ENCODE peak calls at places on chromosomes 1 and 21, in four cellular contexts. One of them, this sample, is unnamed.

GRCh38 chr1:192270398-192270797 is 46.4 kb upstream of the RGS21 start:
- DNase-seq in HL-60: no peak
- DNase-seq in IMR-90: peak
- DNase-seq in heart right ventricle: no peak
- DNase-seq in this sample: peak

GRCh38 chr21:31218830-31219608 is 125.0 kb downstream of the TIAM1 start:
- DNase-seq in HL-60: no peak
- DNase-seq in heart right ventricle: peak
- DNase-seq in IMR-90: peak
- DNase-seq in this sample: peak

GRCh38 chr1:149962039-149962647 is 25.5 kb upstream of the MTMR11 start:
- DNase-seq in heart right ventricle: peak
- DNase-seq in IMR-90: peak
- DNase-seq in HL-60: peak
- DNase-seq in this sample: peak

GRCh38 chr1:178465011-178465410 is 31.8 kb downstream of the CLEC20A start:
- DNase-seq in HL-60: no peak
- DNase-seq in heart right ventricle: no peak
- DNase-seq in IMR-90: peak
- DNase-seq in this sample: peak

GRCh38 chr1:149977345-149977744 is 33.2 kb downstream of the OTUD7B start:
- DNase-seq in HL-60: no peak
- DNase-seq in heart right ventricle: no peak
- DNase-seq in IMR-90: no peak
- DNase-seq in this sample: no peak

GRCh38 chr1:924619-925323 is 1.0 kb downstream of the SAMD11 start:
- DNase-seq in HL-60: no peak
- DNase-seq in IMR-90: peak
- DNase-seq in heart right ventricle: no peak
- DNase-seq in this sample: peak

GRCh38 chr1:40389871-40390560 is 16.5 kb downstream of the SMAP2 start:
- DNase-seq in IMR-90: peak
- DNase-seq in heart right ventricle: no peak
- DNase-seq in HL-60: no peak
- DNase-seq in this sample: no peak

GRCh38 chr1:45522324-45523104 is 830 bp upstream of the PRDX1 start:
- DNase-seq in HL-60: no peak
- DNase-seq in heart right ventricle: no peak
- DNase-seq in IMR-90: peak
- DNase-seq in this sample: peak

GRCh38 chr1:52665173-52666020 is 32.4 kb downstream of the SHISAL2A start:
- DNase-seq in HL-60: no peak
- DNase-seq in heart right ventricle: no peak
- DNase-seq in IMR-90: no peak
- DNase-seq in this sample: peak

GRCh38 chr1:87279966-87280535 is 48.6 kb upstream of the LMO4 start:
- DNase-seq in heart right ventricle: no peak
- DNase-seq in IMR-90: peak
- DNase-seq in HL-60: no peak
- DNase-seq in this sample: no peak
- TF ChIP-seq CTCF in heart right ventricle: no peak
- TF ChIP-seq CTCF in IMR-90: no peak
- TF ChIP-seq CTCF in HL-60: no peak
- TF ChIP-seq CTCF in this sample: peak

DNA sequence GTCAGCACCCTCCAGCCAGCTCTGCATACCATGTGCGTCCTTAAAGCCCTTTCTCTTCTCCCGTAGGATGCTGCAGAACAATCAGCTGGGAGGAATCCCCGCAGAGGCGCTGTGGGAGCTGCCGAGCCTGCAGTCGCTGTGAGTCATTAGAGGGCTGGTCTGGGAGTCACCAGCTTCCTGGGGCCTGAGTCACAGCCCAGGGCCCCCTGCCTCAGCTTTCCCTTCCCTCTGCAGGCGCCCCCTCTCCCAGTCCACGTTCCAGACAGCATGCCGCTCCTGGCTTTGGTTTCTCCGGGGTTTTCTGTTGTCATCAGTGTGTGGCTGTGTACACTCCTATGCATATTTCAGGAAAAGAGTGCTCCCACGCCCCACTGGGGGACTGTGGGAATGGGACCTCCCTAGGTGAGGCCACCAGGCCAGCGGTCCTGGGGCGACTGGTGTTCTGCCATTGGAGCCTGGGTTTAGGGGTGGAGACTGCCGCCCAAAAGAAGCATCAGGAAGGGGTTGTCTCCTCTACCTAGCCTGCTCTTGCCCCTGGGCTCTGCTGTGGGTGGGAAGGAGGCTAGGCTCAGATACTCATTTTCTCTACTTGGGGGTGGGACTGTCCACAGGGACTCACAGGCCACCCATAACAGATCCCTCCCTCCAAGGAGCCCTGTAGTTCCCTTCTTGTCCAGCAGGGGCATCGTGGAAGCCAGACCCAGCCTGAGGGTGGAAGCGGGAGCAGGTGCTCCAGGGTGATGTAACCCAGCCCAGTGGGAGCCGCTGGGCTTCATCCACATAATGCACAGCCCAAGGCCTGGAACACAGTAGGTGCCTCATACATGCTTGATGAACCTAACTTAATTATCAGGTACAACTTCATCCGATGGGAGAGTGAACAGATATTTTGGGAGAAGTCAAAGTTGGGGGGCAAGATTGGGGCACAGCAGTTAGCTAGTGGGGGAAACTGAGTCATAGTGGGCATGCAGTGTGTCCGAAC is 42.5 kb downstream of the LGR6 start:
- DNase-seq in IMR-90: peak
- DNase-seq in HL-60: peak
- DNase-seq in heart right ventricle: peak
- DNase-seq in this sample: peak
- H3K4me3 ChIP-seq in IMR-90: no peak
- H3K4me3 ChIP-seq in HL-60: no peak
- H3K4me3 ChIP-seq in heart right ventricle: no peak
- H3K4me3 ChIP-seq in this sample: no peak

GRCh38 chr1:81559662-81560350 is 240.9 kb upstream of the ADGRL2 start:
- DNase-seq in heart right ventricle: no peak
- DNase-seq in HL-60: no peak
- DNase-seq in IMR-90: no peak
- DNase-seq in this sample: peak
- TF ChIP-seq CTCF in heart right ventricle: no peak
- TF ChIP-seq CTCF in HL-60: no peak
- TF ChIP-seq CTCF in IMR-90: no peak
- TF ChIP-seq CTCF in this sample: peak

GRCh38 chr1:181202986-181203555 is 114.6 kb downstream of the IER5 start:
- DNase-seq in IMR-90: no peak
- DNase-seq in HL-60: no peak
- DNase-seq in heart right ventricle: no peak
- DNase-seq in this sample: no peak
- H3K4me3 ChIP-seq in IMR-90: no peak
- H3K4me3 ChIP-seq in HL-60: no peak
- H3K4me3 ChIP-seq in heart right ventricle: no peak
- H3K4me3 ChIP-seq in this sample: no peak